ENCODE peak calls at places on chromosomes 12 and 14, in four cellular contexts. T, O, V and S are unnamed samples.

GRCh38 chr12:54958048-54958658 is 26.4 kb downstream of the TESPA1 start:
- DNase-seq in T (no peak), O (peak; percentile 39), V (peak; percentile 72), S (peak; percentile 70)

GRCh38 chr12:53071591-53072551 is 7.3 kb downstream of the SPRYD3 start:
- DNase-seq in T (no peak), O (no peak), V (peak; percentile 82), S (peak; percentile 35)

GRCh38 chr14:61638595-61639391 is 56.5 kb upstream of the HIF1A start:
- DNase-seq in T (no peak), O (no peak), V (no peak), S (no peak)

GRCh38 chr12:95446511-95446910 is 27.4 kb upstream of the METAP2 start:
- DNase-seq in T (peak; percentile 80), O (peak; percentile 25), V (peak; percentile 18), S (no peak)

GRCh38 chr14:100827751-100828447 is 2.0 kb downstream of the MEG3 start:
- DNase-seq in T (no peak), O (no peak), V (peak; percentile 20), S (peak; percentile 72)

GRCh38 chr14:41343857-41344256 is 262.8 kb upstream of the LRFN5 start:
- DNase-seq in T (no peak), O (no peak), V (no peak), S (no peak)

GRCh38 chr14:68790656-68791077 is 2.2 kb downstream of the ZFP36L1 start:
- DNase-seq in T (peak; percentile 39), O (no peak), V (no peak), S (peak; percentile 41)

GRCh38 chr12:98955284-98955683 is 310.2 kb downstream of the APAF1 start:
- DNase-seq in T (peak; percentile 57), O (peak; percentile 21), V (peak; percentile 38), S (peak; percentile 21)

GRCh38 chr12:11847539-11847938 is 198.1 kb downstream of the ETV6 start:
- DNase-seq in T (no peak), O (no peak), V (no peak), S (no peak)

GRCh38 chr12:52156757-52157565 is 34.9 kb downstream of the KRT80 start:
- DNase-seq in T (peak; percentile 98), O (peak; percentile 41), V (peak; percentile 76), S (peak; percentile 58)

GRCh38 chr12:50961708-50962107 is 9.4 kb downstream of the HIGD1C start:
- DNase-seq in T (no peak), O (no peak), V (no peak), S (no peak)

GRCh38 chr14:53144244-53144643 is 8.9 kb downstream of the DDHD1 start:
- DNase-seq in T (no peak), O (no peak), V (no peak), S (no peak)

GRCh38 chr12:100699209-100699608 is 95.4 kb upstream of the ANO4 start:
- DNase-seq in T (no peak), O (no peak), V (no peak), S (no peak)

GRCh38 chr12:66449531-66449930 is 147.2 kb downstream of the HELB start:
- DNase-seq in T (no peak), O (no peak), V (no peak), S (no peak)

GRCh38 chr12:96743606-96744005 is 163.5 kb upstream of the NEDD1 start:
- DNase-seq in T (no peak), O (no peak), V (no peak), S (peak; percentile 67)

GRCh38 chr12:120652671-120653435 is 12.4 kb downstream of the CABP1 start:
- DNase-seq in T (no peak), O (no peak), V (no peak), S (no peak)
- TF ChIP-seq EZH2 in T (no peak), O (no peak), V (no peak), S (no peak)

GRCh38 chr12:25433024-25433423 is 120.1 kb downstream of the LMNTD1 start:
- DNase-seq in T (no peak), O (no peak), V (no peak), S (no peak)

GRCh38 chr12:25424186-25424854 is 128.8 kb downstream of the LMNTD1 start:
- DNase-seq in T (no peak), O (no peak), V (no peak), S (no peak)

GRCh38 chr12:25423355-25423754 is 129.7 kb downstream of the LMNTD1 start:
- DNase-seq in T (no peak), O (no peak), V (no peak), S (no peak)

GRCh38 chr12:25422241-25422640 is 130.8 kb downstream of the LMNTD1 start:
- DNase-seq in T (no peak), O (no peak), V (no peak), S (no peak)

DNA sequence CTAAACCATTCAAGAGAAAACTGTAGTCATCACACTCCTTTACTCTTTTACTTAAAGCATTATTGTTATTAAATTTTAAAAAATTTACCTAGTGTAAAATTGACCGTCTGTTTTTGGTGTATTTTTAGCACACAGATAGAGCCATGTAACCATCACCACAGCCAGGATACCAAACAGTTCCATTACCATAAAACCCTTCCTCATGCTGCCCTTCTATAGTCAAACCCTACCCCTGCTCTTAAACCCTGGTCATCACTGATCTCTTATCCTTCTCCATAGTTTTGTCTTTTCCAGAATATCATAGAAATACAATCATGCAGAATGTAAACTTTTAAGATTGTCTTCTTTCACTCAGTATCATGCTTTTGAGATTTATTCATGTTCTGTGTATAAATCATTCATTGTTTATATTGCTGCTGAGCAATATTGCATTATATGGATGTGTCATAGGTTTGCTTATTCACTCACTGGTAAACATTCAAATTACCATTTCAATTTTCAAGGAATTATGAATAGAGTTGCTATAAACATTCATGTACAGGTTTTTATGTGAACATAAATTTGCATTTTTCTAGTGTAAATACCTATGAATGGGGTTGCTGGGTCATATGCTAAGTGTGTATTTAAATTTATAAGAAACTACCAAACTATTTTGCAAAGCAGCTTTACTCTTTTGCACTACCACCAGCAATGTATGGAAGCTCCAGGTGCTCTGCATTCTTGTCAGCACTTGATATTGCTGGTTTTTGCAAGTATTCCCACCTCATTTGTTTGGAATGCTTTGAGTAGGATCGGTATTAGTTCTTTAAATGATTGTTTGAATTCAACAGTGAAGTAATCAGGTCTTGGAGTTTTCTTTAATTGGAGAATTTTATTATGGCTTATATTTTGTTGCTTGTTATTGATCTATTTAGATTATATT is 125.5 kb downstream of the LMNTD1 start:
- DNase-seq in T (no peak), O (no peak), V (no peak), S (no peak)
- TF ChIP-seq JUN in T (no peak), O (no peak), V (no peak), S (no peak)

GRCh38 chr12:15589328-15590032 is 199.7 kb downstream of the EPS8 start:
- DNase-seq in T (no peak), O (no peak), V (no peak), S (no peak)

GRCh38 chr12:15584366-15585041 is 204.7 kb downstream of the EPS8 start:
- DNase-seq in T (no peak), O (peak; percentile 37), V (peak; percentile 19), S (peak; percentile 52)

GRCh38 chr12:15592934-15593333 is 196.3 kb downstream of the EPS8 start:
- DNase-seq in T (no peak), O (peak; percentile 51), V (no peak), S (peak; percentile 52)

GRCh38 chr12:15591811-15592210 is 197.4 kb downstream of the EPS8 start:
- DNase-seq in T (no peak), O (no peak), V (no peak), S (no peak)

DNA sequence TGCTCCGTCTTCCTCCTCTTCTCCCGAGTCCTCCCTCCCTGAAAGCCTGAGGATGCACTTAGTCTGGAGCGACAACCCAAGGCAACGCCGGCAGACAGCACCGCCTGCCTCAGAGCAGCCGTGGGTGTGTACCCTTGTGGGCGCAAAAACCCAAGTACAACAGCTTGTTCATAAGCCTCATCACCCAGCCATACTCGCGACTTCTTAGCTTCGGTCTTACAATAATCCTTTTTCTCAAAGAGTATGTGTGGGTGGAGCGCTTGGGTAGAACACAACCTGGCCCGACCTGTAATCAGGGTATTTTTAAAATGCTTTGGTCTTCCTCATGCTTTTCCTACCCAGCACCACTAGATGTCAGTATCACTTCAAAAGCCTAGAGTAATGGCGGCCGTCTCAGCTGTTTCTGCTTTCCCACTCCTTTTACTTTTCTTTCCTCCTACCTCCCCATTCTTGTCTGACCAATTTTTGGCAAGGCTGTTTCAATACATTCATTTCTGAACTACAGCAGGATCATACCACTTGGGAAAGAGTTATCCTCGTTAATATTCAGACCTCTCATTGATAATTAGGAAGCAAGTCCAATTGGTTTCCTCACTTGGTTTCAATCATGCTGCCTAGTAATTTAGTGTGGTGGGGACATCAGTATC is 198.9 kb downstream of the EPS8 start:
- DNase-seq in T (peak; percentile 57), O (peak; percentile 70), V (peak; percentile 57), S (peak; percentile 70)
- TF ChIP-seq MAX in T (no peak), O (peak; percentile 28), V (no peak), S (no peak)

GRCh38 chr12:116878567-116879508 is 2.4 kb downstream of the HRK start:
- DNase-seq in T (peak; percentile 71), O (no peak), V (no peak), S (no peak)
- TF ChIP-seq EZH2 in T (peak; percentile 78), O (no peak), V (peak; percentile 61), S (peak; percentile 82)

GRCh38 chr12:94263011-94263786 is 114.8 kb downstream of the PLXNC1 start:
- DNase-seq in T (no peak), O (no peak), V (peak; percentile 20), S (no peak)
- TF ChIP-seq JUN in T (no peak), O (no peak), V (no peak), S (no peak)